ENCODE peak calls at places on chromosomes 5 and 9, in ten cellular contexts. N, H, J, E, P, W, C, T, G and V are unnamed samples.

GRCh38 chr5:89351232-89351631 is 468.2 kb upstream of the MEF2C start:
- DNase-seq in N (no peak), H (no peak), J (no peak), E (no peak), P (no peak), W (no peak), C (no peak), T (no peak), G (peak), V (no peak)

GRCh38 chr5:149500922-149501582 is 50.2 kb downstream of the CSNK1A1 start:
- DNase-seq in N (no peak), H (no peak), J (peak), E (no peak), P (no peak), W (no peak), C (no peak), T (no peak), G (no peak), V (no peak)

GRCh38 chr5:41508696-41509398 is 1.6 kb downstream of the PLCXD3 start:
- DNase-seq in N (no peak), H (no peak), J (no peak), E (no peak), P (no peak), W (no peak), C (peak), T (no peak), G (no peak), V (no peak)

GRCh38 chr9:113573959-113574352 is 110.4 kb downstream of the RGS3 start:
- DNase-seq in N (no peak), H (no peak), J (no peak), E (no peak), P (no peak), W (no peak), C (no peak), T (no peak), G (no peak), V (no peak)

GRCh38 chr9:116193636-116194035 is 40.0 kb downstream of the PAPPA start:
- DNase-seq in N (no peak), H (no peak), J (no peak), E (no peak), P (no peak), W (no peak), C (no peak), T (no peak), G (no peak), V (no peak)

GRCh38 chr5:133512896-133513295 is 99.4 kb downstream of the FSTL4 start:
- DNase-seq in N (no peak), H (no peak), J (no peak), E (no peak), P (no peak), W (no peak), C (peak), T (no peak), G (no peak), V (no peak)

GRCh38 chr9:98455957-98456621 is 200.6 kb upstream of the TBC1D2 start:
- DNase-seq in N (no peak), H (no peak), J (no peak), E (no peak), P (no peak), W (no peak), C (no peak), T (peak), G (no peak), V (no peak)

GRCh38 chr5:149719666-149720065 is 10.4 kb upstream of the PPARGC1B start:
- DNase-seq in N (no peak), H (no peak), J (no peak), E (no peak), P (no peak), W (no peak), C (no peak), T (no peak), G (no peak), V (no peak)

GRCh38 chr5:134509308-134510040 is 16.0 kb upstream of the JADE2 start:
- DNase-seq in N (no peak), H (peak), J (peak), E (peak), P (no peak), W (no peak), C (peak), T (peak), G (no peak), V (no peak)

GRCh38 chr9:134658378-134658955 is 16.9 kb downstream of the COL5A1 start:
- DNase-seq in N (no peak), H (peak), J (no peak), E (no peak), P (no peak), W (peak), C (peak), T (no peak), G (no peak), V (no peak)

GRCh38 chr5:139138790-139139189 is 59.4 kb downstream of the SIL1 start:
- DNase-seq in N (no peak), H (no peak), J (peak), E (no peak), P (peak), W (peak), C (no peak), T (no peak), G (no peak), V (no peak)

GRCh38 chr5:164052536-164053090 is 547.2 kb downstream of the MAT2B start:
- DNase-seq in N (no peak), H (no peak), J (no peak), E (no peak), P (no peak), W (no peak), C (no peak), T (no peak), G (no peak), V (no peak)

GRCh38 chr9:76090909-76091308 is 200.4 kb downstream of the PCSK5 start:
- DNase-seq in N (no peak), H (no peak), J (peak), E (no peak), P (no peak), W (no peak), C (no peak), T (no peak), G (no peak), V (no peak)

GRCh38 chr9:127131871-127132270 is 9.4 kb upstream of the ANGPTL2 start:
- DNase-seq in N (no peak), H (no peak), J (peak), E (no peak), P (no peak), W (no peak), C (no peak), T (no peak), G (no peak), V (no peak)

GRCh38 chr9:136578915-136579637 is 33.2 kb upstream of the NOTCH1 start:
- DNase-seq in N (no peak), H (no peak), J (peak), E (peak), P (no peak), W (no peak), C (no peak), T (no peak), G (no peak), V (no peak)

GRCh38 chr5:34834794-34835089 is 4.2 kb upstream of the TTC23L start:
- DNase-seq in N (no peak), H (no peak), J (no peak), E (no peak), P (no peak), W (no peak), C (no peak), T (no peak), G (no peak), V (no peak)

GRCh38 chr5:151123897-151124751 is 33.5 kb downstream of the ANXA6 start:
- DNase-seq in N (no peak), H (no peak), J (no peak), E (no peak), P (no peak), W (no peak), C (no peak), T (peak), G (no peak), V (peak)

GRCh38 chr5:143886621-143887301 is 74.8 kb downstream of the HMHB1 start:
- DNase-seq in N (no peak), H (no peak), J (no peak), E (no peak), P (no peak), W (no peak), C (no peak), T (no peak), G (no peak), V (no peak)

GRCh38 chr5:122458278-122458872 is 146.3 kb downstream of the SNCAIP start:
- DNase-seq in N (no peak), H (no peak), J (peak), E (peak), P (no peak), W (no peak), C (peak), T (no peak), G (no peak), V (peak)

GRCh38 chr9:134283111-134283515 is 43.1 kb upstream of the RXRA start:
- DNase-seq in N (no peak), H (no peak), J (no peak), E (no peak), P (no peak), W (no peak), C (no peak), T (peak), G (peak), V (no peak)

GRCh38 chr5:98791928-98792580 is 18.6 kb downstream of the RGMB start:
- DNase-seq in N (no peak), H (no peak), J (no peak), E (no peak), P (no peak), W (no peak), C (no peak), T (no peak), G (no peak), V (no peak)

GRCh38 chr9:129611302-129611800 is 9.6 kb downstream of the C9orf50 start:
- DNase-seq in N (no peak), H (no peak), J (no peak), E (no peak), P (no peak), W (no peak), C (no peak), T (no peak), G (no peak), V (no peak)

GRCh38 chr5:155027993-155028629 is 14.6 kb downstream of the KIF4B start:
- DNase-seq in N (no peak), H (no peak), J (peak), E (no peak), P (no peak), W (no peak), C (peak), T (no peak), G (no peak), V (no peak)

GRCh38 chr5:15393146-15393545 is 106.8 kb upstream of the FBXL7 start:
- DNase-seq in N (no peak), H (no peak), J (no peak), E (no peak), P (no peak), W (no peak), C (no peak), T (no peak), G (no peak), V (no peak)

GRCh38 chr9:71863652-71864051 is 47.3 kb downstream of the ABHD17B start:
- DNase-seq in N (no peak), H (no peak), J (no peak), E (no peak), P (no peak), W (no peak), C (no peak), T (no peak), G (peak), V (no peak)

GRCh38 chr9:76526026-76526425 is 67.0 kb downstream of the GCNT1 start:
- DNase-seq in N (no peak), H (no peak), J (no peak), E (no peak), P (no peak), W (no peak), C (no peak), T (no peak), G (no peak), V (no peak)

GRCh38 chr5:1551913-1552312 is 28.2 kb upstream of the LPCAT1 start:
- DNase-seq in N (no peak), H (peak), J (no peak), E (peak), P (peak), W (no peak), C (peak), T (peak), G (no peak), V (peak)

GRCh38 chr5:113236536-113237308 is 198.1 kb downstream of the TSSK1B start:
- DNase-seq in N (no peak), H (no peak), J (peak), E (no peak), P (no peak), W (no peak), C (no peak), T (no peak), G (no peak), V (no peak)

GRCh38 chr9:29068461-29068860 is 1495.2 kb upstream of the C9orf72 start:
- DNase-seq in N (no peak), H (no peak), J (no peak), E (no peak), P (no peak), W (no peak), C (no peak), T (no peak), G (no peak), V (no peak)

GRCh38 chr5:66796306-66797292 is 200.4 kb downstream of the MAST4 start:
- DNase-seq in N (no peak), H (no peak), J (peak), E (no peak), P (no peak), W (no peak), C (peak), T (no peak), G (no peak), V (no peak)

GRCh38 chr9:133726401-133727276 is 11.5 kb downstream of the SARDH start:
- DNase-seq in N (peak), H (peak), J (peak), E (peak), P (peak), W (peak), C (peak), T (peak), G (no peak), V (peak)

GRCh38 chr9:120377268-120378150 is 202.5 kb downstream of the CDK5RAP2 start:
- DNase-seq in N (no peak), H (no peak), J (no peak), E (no peak), P (no peak), W (no peak), C (no peak), T (no peak), G (no peak), V (no peak)

GRCh38 chr5:124902097-124902821 is 155.8 kb upstream of the ZNF608 start:
- DNase-seq in N (no peak), H (no peak), J (no peak), E (no peak), P (peak), W (no peak), C (no peak), T (no peak), G (no peak), V (peak)

GRCh38 chr9:132849168-132849831 is 28.8 kb downstream of the AK8 start:
- DNase-seq in N (no peak), H (peak), J (no peak), E (no peak), P (peak), W (no peak), C (no peak), T (no peak), G (no peak), V (no peak)

GRCh38 chr9:131579789-131580211 is 34.5 kb downstream of the PRRT1B start:
- DNase-seq in N (no peak), H (no peak), J (no peak), E (no peak), P (no peak), W (no peak), C (no peak), T (no peak), G (no peak), V (no peak)

GRCh38 chr5:116543501-116543900 is 31.1 kb downstream of the SEMA6A start:
- DNase-seq in N (no peak), H (no peak), J (no peak), E (no peak), P (no peak), W (no peak), C (no peak), T (no peak), G (no peak), V (no peak)

GRCh38 chr5:68455216-68455615 is 239.7 kb downstream of the PIK3R1 start:
- DNase-seq in N (no peak), H (no peak), J (no peak), E (no peak), P (no peak), W (no peak), C (no peak), T (no peak), G (no peak), V (no peak)

GRCh38 chr9:76926324-76926731 is 20.4 kb upstream of the PRUNE2 start:
- DNase-seq in N (no peak), H (no peak), J (no peak), E (no peak), P (no peak), W (no peak), C (no peak), T (no peak), G (peak), V (no peak)

GRCh38 chr5:2196416-2196815 is 313.7 kb upstream of the IRX4 start:
- DNase-seq in N (no peak), H (no peak), J (no peak), E (peak), P (no peak), W (no peak), C (no peak), T (no peak), G (no peak), V (no peak)